ENCODE peak calls at places on chromosomes 5 and 9, in five cellular contexts. J is fibroblast of lung, L is GM23338, M is cardiac muscle cell, G is HCT116. O is an unnamed sample.

GRCh38 chr5:173378727-173379126 is 50.5 kb upstream of the STC2 start:
- DNase-seq in G (no peak), L (no peak), M (no peak), J (no peak), O (no peak)

GRCh38 chr9:88789785-88790184 is 201.5 kb upstream of the S1PR3 start:
- DNase-seq in G (no peak), M (peak), L (no peak), J (no peak), O (no peak)

GRCh38 chr5:159240301-159240870 is 22.7 kb upstream of the UBLCP1 start:
- DNase-seq in G (no peak), L (no peak), J (no peak), M (no peak), O (peak)

GRCh38 chr9:108972186-108972585 is 38.0 kb downstream of the ABITRAM start:
- DNase-seq in M (no peak), G (no peak), L (no peak), J (no peak), O (no peak)

GRCh38 chr5:178662541-178662860 is 35.7 kb upstream of the CLK4 start:
- DNase-seq in J (no peak), M (no peak), L (no peak), G (no peak), O (no peak)

GRCh38 chr5:100584069-100584468 is 48.9 kb downstream of the FAM174A start:
- DNase-seq in G (no peak), M (no peak), J (no peak), L (no peak), O (no peak)

GRCh38 chr5:162593881-162594280 is 526.3 kb downstream of the GABRG2 start:
- DNase-seq in G (no peak), M (no peak), L (peak), J (no peak), O (no peak)

GRCh38 chr5:120507826-120508463 is 43.8 kb downstream of the PRR16 start:
- DNase-seq in J (peak), M (peak), L (peak), G (no peak), O (no peak)

GRCh38 chr9:123246534-123246933 is 21.9 kb downstream of the STRBP start:
- DNase-seq in G (no peak), M (peak), J (peak), L (no peak), O (no peak)

GRCh38 chr5:154603978-154604679 is 126.1 kb upstream of the HAND1 start:
- DNase-seq in J (peak), G (no peak), L (peak), M (peak), O (no peak)

GRCh38 chr9:103003689-103004088 is 8.6 kb downstream of the CYLC2 start:
- DNase-seq in M (no peak), J (no peak), G (no peak), L (no peak), O (no peak)

GRCh38 chr9:125258832-125259534 is 2.6 kb upstream of the GAPVD1 start:
- DNase-seq in L (no peak), G (no peak), M (no peak), J (no peak), O (no peak)

GRCh38 chr5:173236531-173237501 is 1.8 kb upstream of the NKX2-5 start:
- DNase-seq in L (peak), J (no peak), M (no peak), G (no peak), O (no peak)

GRCh38 chr5:16539169-16539666 is 73.6 kb upstream of the ZNF622 start:
- DNase-seq in G (no peak), L (no peak), J (peak), M (peak), O (peak)

GRCh38 chr9:128910906-128911305 is 9.9 kb upstream of the PHYHD1 start:
- DNase-seq in M (no peak), L (no peak), J (no peak), G (no peak), O (no peak)

GRCh38 chr5:180969406-180969805 is 19.2 kb upstream of the BTNL3 start:
- DNase-seq in M (no peak), L (no peak), J (no peak), G (no peak), O (no peak)

GRCh38 chr5:88188458-88189132 is 80.0 kb downstream of the TMEM161B start:
- DNase-seq in L (peak), M (peak), G (peak), J (peak), O (no peak)

GRCh38 chr5:88183255-88183654 is 85.4 kb downstream of the TMEM161B start:
- DNase-seq in L (no peak), G (no peak), M (no peak), J (no peak), O (no peak)
- H3K4me3 ChIP-seq in L (no peak), G (no peak), M (no peak), J (no peak), O (no peak)

GRCh38 chr9:87579761-87580626 is 82.3 kb downstream of the DAPK1 start:
- DNase-seq in J (no peak), G (no peak), M (no peak), L (no peak), O (no peak)

GRCh38 chr9:87580941-87581438 is 83.3 kb downstream of the DAPK1 start:
- DNase-seq in L (no peak), J (no peak), M (no peak), G (no peak), O (no peak)

GRCh38 chr9:87578625-87579024 is 81.0 kb downstream of the DAPK1 start:
- DNase-seq in L (no peak), J (no peak), G (no peak), M (peak), O (no peak)

GRCh38 chr9:87581949-87582637 is 84.4 kb downstream of the DAPK1 start:
- DNase-seq in L (no peak), M (no peak), J (no peak), G (no peak), O (no peak)

DNA sequence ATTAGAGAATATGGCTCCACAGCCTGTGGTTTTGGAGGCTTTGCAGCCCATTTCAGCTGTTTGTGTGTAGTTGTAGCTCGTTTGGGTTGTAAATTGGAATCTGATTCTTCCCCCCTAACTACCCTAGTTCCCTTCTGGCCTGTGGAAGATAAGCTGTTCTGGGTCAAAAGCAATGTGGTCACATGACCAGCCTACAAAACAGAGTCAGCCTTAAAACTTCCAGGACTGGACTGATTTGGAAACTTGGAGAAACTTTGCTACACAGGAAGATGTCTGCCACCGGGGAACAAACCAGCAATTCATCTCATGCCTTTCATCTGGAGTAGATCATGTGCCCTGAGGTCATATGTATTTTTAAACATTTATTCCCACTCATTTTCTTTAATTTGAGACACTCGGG is 83.8 kb downstream of the DAPK1 start:
- DNase-seq in G (no peak), M (peak), J (peak), L (no peak), O (no peak)
- H3K4me3 ChIP-seq in G (no peak), M (no peak), J (no peak), L (no peak), O (no peak)

DNA sequence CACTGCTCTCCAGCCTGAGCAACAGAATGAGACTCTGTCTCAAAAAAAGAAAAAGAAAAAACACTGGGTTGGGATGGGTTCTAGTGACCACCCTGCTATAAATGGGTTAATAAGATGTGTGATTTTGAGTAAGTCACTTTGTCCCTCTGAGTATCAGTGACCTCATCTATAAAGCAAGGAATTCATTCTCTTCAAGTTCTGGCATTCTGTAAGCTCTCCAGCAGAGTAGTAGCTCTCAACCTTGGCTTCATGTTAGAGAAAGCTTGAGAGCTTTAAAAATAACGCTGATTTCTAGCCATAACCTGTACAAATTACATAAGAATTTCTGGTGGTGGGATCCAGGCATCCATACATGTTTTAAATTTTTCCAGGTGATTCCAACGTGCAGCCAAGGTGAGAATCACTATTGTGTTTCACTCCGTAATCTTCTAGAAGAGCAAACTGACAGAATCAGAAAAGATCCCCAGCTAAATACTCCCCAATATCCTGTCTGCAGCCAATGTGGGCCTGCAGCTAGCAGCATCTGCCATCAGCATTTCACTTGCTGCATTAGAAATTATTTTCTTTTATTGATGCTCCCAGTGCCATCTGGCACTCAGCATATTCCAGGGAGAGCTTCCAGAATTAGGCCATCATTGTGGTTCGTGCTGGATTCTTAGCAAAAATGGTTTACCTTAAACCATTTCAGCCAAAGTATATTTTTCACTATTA is 109.4 kb downstream of the FEM1C start:
- DNase-seq in M (no peak), G (no peak), L (no peak), J (no peak), O (no peak)
- H3K4me3 ChIP-seq in M (no peak), G (no peak), L (no peak), J (no peak), O (no peak)

GRCh38 chr5:55316842-55317241 is 9.1 kb downstream of the MTREX start:
- DNase-seq in G (no peak), L (no peak), J (no peak), M (peak), O (no peak)
- H3K4me3 ChIP-seq in G (no peak), L (no peak), J (no peak), M (no peak), O (no peak)

GRCh38 chr9:106868565-106868964 is 5.6 kb downstream of the ZNF462 start:
- DNase-seq in J (peak), L (no peak), M (peak), G (no peak), O (no peak)

GRCh38 chr9:106864533-106865143 is 1.7 kb downstream of the ZNF462 start:
- DNase-seq in M (peak), L (no peak), J (peak), G (no peak), O (no peak)

GRCh38 chr9:106868096-106868495 is 5.1 kb downstream of the ZNF462 start:
- DNase-seq in G (no peak), J (no peak), L (no peak), M (peak), O (no peak)

GRCh38 chr9:106869028-106869427 is 6.1 kb downstream of the ZNF462 start:
- DNase-seq in G (no peak), L (no peak), J (peak), M (peak), O (no peak)

DNA sequence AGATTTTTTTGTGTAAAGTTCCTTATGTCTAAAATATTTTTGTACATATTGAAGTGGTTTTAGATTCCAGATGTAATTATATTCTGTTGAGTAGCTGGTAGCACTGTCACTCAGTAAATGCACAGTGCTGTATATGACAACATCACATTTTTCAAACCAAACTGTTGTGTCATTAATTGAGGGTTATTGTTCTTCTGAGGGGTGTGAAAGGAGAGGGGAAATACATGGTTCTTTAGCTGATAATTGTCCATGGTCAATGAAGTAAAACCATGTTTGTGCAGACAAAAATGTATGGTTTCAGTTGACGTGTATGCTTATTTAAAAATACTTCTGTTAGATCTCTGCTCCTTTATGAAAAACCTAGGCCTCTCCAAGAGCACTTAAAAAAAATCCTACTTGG is 3.3 kb downstream of the ZNF462 start:
- DNase-seq in M (no peak), L (no peak), G (no peak), J (no peak), O (no peak)
- H3K4me3 ChIP-seq in M (no peak), L (peak), G (no peak), J (no peak), O (no peak)